ENCODE peak calls at places on chromosomes 16 and 17, in six cellular contexts. Q, R, S, Y, O and X are unnamed samples.

GRCh38 chr17:77869665-77870132 is 88.8 kb upstream of the TNRC6C start:
- DNase-seq in Q (no peak), R (no peak), S (no peak), Y (no peak), O (no peak), X (no peak)

GRCh38 chr16:4869147-4869790 is 22.0 kb downstream of the UBN1 start:
- DNase-seq in Q (no peak), R (no peak), S (no peak), Y (no peak), O (no peak), X (no peak)

GRCh38 chr17:75684924-75685323 is 17.8 kb downstream of the SAP30BP start:
- DNase-seq in Q (no peak), R (no peak), S (no peak), Y (no peak), O (no peak), X (no peak)

GRCh38 chr17:58249270-58250133 is 11.1 kb downstream of the LPO start:
- DNase-seq in Q (peak; percentile 83), R (peak; percentile 70), S (peak; percentile 58), Y (peak; percentile 64), O (peak; percentile 27), X (no peak)

GRCh38 chr17:57609125-57609877 is 135.8 kb downstream of the CCDC182 start:
- DNase-seq in Q (no peak), R (no peak), S (no peak), Y (no peak), O (no peak), X (no peak)

GRCh38 chr17:82216301-82217119 is 3.9 kb upstream of the CCDC57 start:
- DNase-seq in Q (peak; percentile 72), R (no peak), S (no peak), Y (peak; percentile 66), O (no peak), X (no peak)

GRCh38 chr17:66676421-66676820 is 158.5 kb upstream of the CACNG5 start:
- DNase-seq in Q (no peak), R (no peak), S (no peak), Y (no peak), O (no peak), X (no peak)

GRCh38 chr17:76475302-76475701 is 7.9 kb downstream of the AANAT start:
- DNase-seq in Q (no peak), R (no peak), S (no peak), Y (no peak), O (no peak), X (no peak)

GRCh38 chr17:69525920-69526841 is 111.7 kb downstream of the MAP2K6 start:
- DNase-seq in Q (peak; percentile 23), R (no peak), S (no peak), Y (peak; percentile 18), O (peak; percentile 52), X (peak; percentile 55)

GRCh38 chr17:386145-386876 is 33.7 kb upstream of the RPH3AL start:
- DNase-seq in Q (peak; percentile 84), R (peak; percentile 58), S (peak; percentile 54), Y (peak; percentile 84), O (peak; percentile 12), X (no peak)

GRCh38 chr16:77551352-77551751 is 116.5 kb upstream of the ADAMTS18 start:
- DNase-seq in Q (no peak), R (no peak), S (no peak), Y (no peak), O (peak; percentile 32), X (peak; percentile 50)

GRCh38 chr17:38910325-38910724 is 15.1 kb upstream of the LASP1NB start:
- DNase-seq in Q (no peak), R (no peak), S (no peak), Y (no peak), O (no peak), X (no peak)

GRCh38 chr16:13099822-13100221 is 198.4 kb downstream of the SHISA9 start:
- DNase-seq in Q (no peak), R (no peak), S (no peak), Y (no peak), O (no peak), X (no peak)

GRCh38 chr17:58487589-58488427 is at the start of gene HSF5:
- DNase-seq in Q (peak; percentile 80), R (peak; percentile 49), S (peak; percentile 48), Y (peak; percentile 27), O (no peak), X (no peak)

GRCh38 chr16:69833791-69834282 is 71.7 kb downstream of the WWP2 start:
- DNase-seq in Q (no peak), R (no peak), S (no peak), Y (no peak), O (no peak), X (no peak)

GRCh38 chr16:25626172-25626571 is 65.6 kb upstream of the HS3ST4 start:
- DNase-seq in Q (no peak), R (no peak), S (no peak), Y (no peak), O (no peak), X (no peak)

GRCh38 chr16:80666378-80667257 is 125.8 kb downstream of the DYNLRB2 start:
- DNase-seq in Q (no peak), R (no peak), S (no peak), Y (no peak), O (no peak), X (peak; percentile 15)

GRCh38 chr16:24070851-24071250 is 185.3 kb upstream of the CACNG3 start:
- DNase-seq in Q (peak; percentile 42), R (no peak), S (no peak), Y (no peak), O (peak; percentile 6), X (no peak)

GRCh38 chr16:64131423-64131822 is 990.4 kb downstream of the CDH11 start:
- DNase-seq in Q (no peak), R (no peak), S (no peak), Y (no peak), O (no peak), X (no peak)

GRCh38 chr16:85253127-85253941 is 141.1 kb upstream of the CIBAR2 start:
- DNase-seq in Q (peak; percentile 74), R (peak; percentile 50), S (peak; percentile 44), Y (peak; percentile 50), O (no peak), X (no peak)

GRCh38 chr16:57728336-57729181 is 7.0 kb upstream of the KATNB1 start:
- DNase-seq in Q (no peak), R (no peak), S (no peak), Y (no peak), O (no peak), X (no peak)